ENCODE peak calls at places on chromosome 16, in four cellular contexts. R is K562, H is HepG2, T is HCT116. N is an unnamed sample.

GRCh38 chr16:8850279-8850885 is 18.4 kb downstream of the CARHSP1 start:
- DNase-seq in H (peak; percentile 91), T (no peak), R (no peak), N (no peak)

GRCh38 chr16:20114356-20114755 is 40.7 kb upstream of the GPR139 start:
- DNase-seq in T (peak; percentile 53), R (no peak), H (no peak), N (peak; percentile 69)

GRCh38 chr16:10949424-10949970 is 5.1 kb downstream of the CLEC16A start:
- DNase-seq in R (no peak), T (no peak), H (no peak), N (no peak)

GRCh38 chr16:11089504-11090124 is 145.2 kb downstream of the CLEC16A start:
- DNase-seq in T (no peak), R (no peak), H (no peak), N (no peak)

GRCh38 chr16:25501530-25502255 is 190.1 kb upstream of the HS3ST4 start:
- DNase-seq in R (no peak), T (no peak), H (no peak), N (no peak)

GRCh38 chr16:50210266-50211038 is 55.9 kb upstream of the ADCY7 start:
- DNase-seq in R (peak; percentile 82), T (peak; percentile 51), H (peak; percentile 77), N (peak; percentile 32)

GRCh38 chr16:22614271-22614947 is 103.7 kb downstream of the NPIPB5 start:
- DNase-seq in R (no peak), H (peak; percentile 49), T (no peak), N (no peak)

GRCh38 chr16:66236301-66236700 is 130.2 kb upstream of the CDH5 start:
- DNase-seq in R (no peak), H (no peak), T (no peak), N (no peak)

GRCh38 chr16:17305694-17306093 is 165.1 kb downstream of the XYLT1 start:
- DNase-seq in H (no peak), T (no peak), R (no peak), N (no peak)

GRCh38 chr16:69273009-69273408 is 38.1 kb upstream of the VPS4A start:
- DNase-seq in H (no peak), T (no peak), R (no peak), N (no peak)

GRCh38 chr16:27097671-27098275 is 31.0 kb downstream of the C16orf82 start:
- DNase-seq in T (no peak), H (no peak), R (no peak), N (no peak)

GRCh38 chr16:4260360-4260759 is 12.5 kb downstream of the TFAP4 start:
- DNase-seq in T (no peak), R (no peak), H (no peak), N (no peak)

GRCh38 chr16:77457046-77457445 is 22.2 kb upstream of the ADAMTS18 start:
- DNase-seq in H (no peak), R (no peak), T (no peak), N (no peak)

GRCh38 chr16:55030944-55031343 is 100.3 kb downstream of the IRX5 start:
- DNase-seq in R (no peak), T (no peak), H (no peak), N (no peak)

GRCh38 chr16:82456683-82457082 is 170.1 kb upstream of the CDH13 start:
- DNase-seq in H (peak; percentile 50), R (peak; percentile 66), T (peak; percentile 57), N (peak; percentile 24)

GRCh38 chr16:77330332-77331043 is 104.3 kb downstream of the ADAMTS18 start:
- DNase-seq in R (no peak), H (no peak), T (no peak), N (no peak)

GRCh38 chr16:27676807-27677206 is 126.9 kb downstream of the KATNIP start:
- DNase-seq in T (no peak), R (no peak), H (no peak), N (no peak)

GRCh38 chr16:23691483-23692189 is 12.9 kb downstream of the PLK1 start:
- DNase-seq in H (no peak), R (no peak), T (no peak), N (no peak)

GRCh38 chr16:58507195-58507962 is 7.4 kb downstream of the NDRG4 start:
- DNase-seq in H (no peak), R (no peak), T (no peak), N (no peak)

GRCh38 chr16:20675488-20676267 is 21.8 kb downstream of the ACSM1 start:
- DNase-seq in R (peak; percentile 64), H (peak; percentile 64), T (peak; percentile 19), N (no peak)

GRCh38 chr16:66182592-66182991 is 183.9 kb upstream of the CDH5 start:
- DNase-seq in H (no peak), R (no peak), T (no peak), N (no peak)

GRCh38 chr16:67158637-67159600 is 790 bp downstream of the TRADD start:
- DNase-seq in T (no peak), H (peak; percentile 48), R (peak; percentile 70), N (no peak)

GRCh38 chr16:88703486-88704309 is 2.5 kb downstream of the RNF166 start:
- DNase-seq in H (no peak), R (no peak), T (no peak), N (no peak)
- TF ChIP-seq TCF7L2 in H (no peak), R (no peak), T (no peak), N (no peak)

GRCh38 chr16:15574614-15574948 is 68.4 kb downstream of the MARF1 start:
- DNase-seq in R (no peak), T (no peak), H (no peak), N (no peak)

GRCh38 chr16:15575293-15576049 is 67.5 kb downstream of the MARF1 start:
- DNase-seq in H (peak; percentile 90), R (peak; percentile 89), T (no peak), N (no peak)

GRCh38 chr16:15576960-15577958 is 65.7 kb downstream of the MARF1 start:
- DNase-seq in T (no peak), R (peak; percentile 99), H (peak; percentile 31), N (no peak)

GRCh38 chr16:15572329-15573001 is 70.5 kb downstream of the MARF1 start:
- DNase-seq in T (no peak), R (no peak), H (peak; percentile 83), N (no peak)

DNA sequence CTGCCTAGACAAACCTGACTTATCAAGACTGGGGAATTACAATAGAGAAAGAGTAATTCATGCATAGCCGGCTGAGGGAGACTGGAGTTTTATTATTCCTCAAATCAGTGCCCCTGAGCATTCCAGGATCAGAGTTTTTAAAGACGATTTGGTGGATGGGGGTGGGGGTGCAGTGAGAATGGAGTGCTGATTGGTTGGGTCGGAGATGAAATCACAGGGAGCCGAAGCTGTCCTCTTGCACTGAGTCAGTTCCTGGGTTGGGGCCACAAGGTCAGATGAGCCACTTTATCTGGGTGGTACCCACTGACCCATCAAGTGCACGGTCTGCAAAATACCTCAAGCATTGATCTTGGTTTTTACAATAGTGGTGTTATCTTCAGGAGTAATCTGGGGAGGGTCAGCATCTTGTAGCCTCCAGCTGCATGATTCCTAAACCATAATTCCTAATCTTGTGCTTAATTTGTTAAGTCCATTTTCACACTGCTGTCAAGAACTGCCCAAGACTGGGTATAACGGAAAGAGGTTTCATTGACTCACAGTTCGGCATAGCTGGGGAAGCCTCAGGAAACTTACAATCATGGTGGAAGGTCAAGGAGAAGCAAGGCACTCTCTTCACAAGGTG is 69.6 kb downstream of the MARF1 start:
- DNase-seq in T (no peak), R (peak; percentile 65), H (no peak), N (no peak)
- H3K27ac ChIP-seq in T (no peak overlapping the region), R (peak overlapping the region; percentile 91), H (peak overlapping the region; percentile 20), N (no peak overlapping the region)

GRCh38 chr16:2170080-2170479 is 14.5 kb downstream of the TRAF7 start:
- DNase-seq in R (no peak), T (no peak), H (no peak), N (no peak)
- TF ChIP-seq TCF7L2 in R (no peak), T (no peak), H (no peak), N (no peak)

GRCh38 chr16:85717393-85718152 is 28.8 kb upstream of the GINS2 start:
- DNase-seq in T (peak; percentile 49), H (peak; percentile 60), R (peak; percentile 86), N (no peak)

GRCh38 chr16:85715169-85716015 is 26.6 kb upstream of the GINS2 start:
- DNase-seq in R (no peak), H (no peak), T (no peak), N (no peak)

GRCh38 chr16:85716680-85717038 is 27.9 kb upstream of the GINS2 start:
- DNase-seq in H (no peak), T (no peak), R (no peak), N (no peak)

GRCh38 chr16:85718153-85718477 is 29.4 kb upstream of the GINS2 start:
- DNase-seq in R (no peak), H (no peak), T (no peak), N (no peak)

GRCh38 chr16:85716016-85716679 is 27.4 kb upstream of the GINS2 start:
- DNase-seq in R (no peak), T (no peak), H (no peak), N (no peak)
- H3K27ac ChIP-seq in R (no peak overlapping the region), T (no peak overlapping the region), H (no peak overlapping the region), N (no peak overlapping the region)

N was measured in Panc1.